ENCODE peak calls at places on chromosomes 1 and 21, in four cellular contexts. K is pancreas, Q is sigmoid colon, R is H1. E is an unnamed sample. For H3K27me3 and H3K4me1, the result is how much of the 10 kb centered on the place peaks cover.

GRCh38 chr1:204136814-204137213 is 15.0 kb downstream of the ETNK2 start:
- DNase-seq in K (peak), Q (no peak), R (no peak), E (no peak)

GRCh38 chr1:221708076-221708571 is 33.8 kb downstream of the DUSP10 start:
- DNase-seq in R (no peak), Q (no peak), K (no peak), E (no peak)

GRCh38 chr1:164700683-164701082 is 141.7 kb downstream of the PBX1 start:
- DNase-seq in K (no peak), R (no peak), Q (no peak), E (no peak)

GRCh38 chr1:110155878-110156522 is 5.7 kb downstream of the SLC6A17 start:
- DNase-seq in K (peak), R (no peak), Q (no peak), E (peak)

GRCh38 chr1:167141963-167142362 is 48.1 kb downstream of the STYXL2 start:
- DNase-seq in Q (no peak), R (no peak), K (no peak), E (no peak)

GRCh38 chr1:227766015-227766634 is 30.9 kb downstream of the SNAP47 start:
- DNase-seq in K (peak), R (no peak), Q (no peak), E (peak)

GRCh38 chr1:145858238-145858936 is 494 bp downstream of the PIAS3 start:
- DNase-seq in Q (peak), K (peak), R (peak), E (peak)

GRCh38 chr1:201126832-201127754 is at the start of gene ASCL5:
- DNase-seq in Q (no peak), R (no peak), K (peak), E (peak)

GRCh38 chr21:42287193-42288083 is 27.8 kb downstream of the TFF3 start:
- DNase-seq in K (no peak), R (no peak), Q (no peak), E (no peak)

DNA sequence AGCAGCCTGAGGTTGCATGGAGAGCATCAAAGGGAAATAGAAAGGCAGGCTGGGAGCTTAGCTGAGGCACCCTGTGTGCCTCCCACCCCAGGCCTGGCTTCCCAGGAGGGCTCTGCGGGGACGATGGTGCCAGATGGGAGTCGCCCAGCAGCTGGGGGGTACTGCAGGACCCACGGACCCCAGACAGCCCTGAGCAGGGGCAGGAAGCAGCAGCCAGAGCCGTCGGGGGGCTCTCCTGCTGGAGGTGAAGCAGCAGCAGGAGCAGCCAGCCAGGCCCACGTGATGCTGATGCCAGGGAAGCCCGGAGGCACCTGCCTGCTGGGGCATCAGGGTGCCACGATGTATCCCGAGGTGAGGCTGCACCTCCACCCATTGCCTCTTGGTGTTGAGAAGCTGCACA is 20.4 kb downstream of the RAP1GAP start:
- DNase-seq in R (no peak), K (peak), Q (no peak), E (no peak)
- H3K27me3 ChIP-seq in R (under half), K (under half), Q (half or more), E (under half)

DNA sequence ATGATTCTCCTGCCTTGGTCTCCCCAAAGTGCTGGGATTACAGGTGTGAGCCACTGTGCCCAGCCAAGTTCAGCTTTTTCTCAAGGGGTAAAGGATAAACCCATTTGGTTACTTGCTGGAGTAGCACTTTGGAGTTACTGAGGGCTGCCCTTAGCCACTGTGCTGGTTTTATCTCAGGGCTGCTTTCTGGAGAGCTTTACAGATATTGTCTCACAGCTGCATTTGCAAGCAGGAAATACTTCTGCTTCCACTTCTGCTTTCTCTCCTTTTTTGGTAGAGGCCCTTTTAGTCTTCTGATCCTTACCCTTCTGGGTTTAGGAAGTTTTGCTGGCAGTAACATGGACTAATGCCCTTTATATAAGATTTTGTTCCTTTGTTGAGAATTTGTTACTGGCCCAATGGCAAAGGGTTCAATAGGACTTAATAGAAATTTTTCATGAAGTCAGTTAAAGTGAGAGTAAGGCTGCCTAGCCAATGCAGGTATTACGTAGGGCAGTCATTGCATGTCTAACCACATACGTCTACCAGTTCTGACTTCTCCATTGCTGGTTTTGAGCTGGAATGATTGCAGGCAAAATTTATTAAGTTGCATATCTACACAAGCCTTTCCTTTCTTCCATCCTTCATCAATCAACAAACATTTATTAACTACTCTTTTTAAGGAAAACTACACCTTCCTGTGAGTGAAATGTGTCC is 24.4 kb downstream of the CAP1 start:
- DNase-seq in K (no peak), Q (no peak), R (no peak), E (no peak)
- H3K4me1 ChIP-seq in K (under half), Q (under half), R (under half), E (under half)

DNA sequence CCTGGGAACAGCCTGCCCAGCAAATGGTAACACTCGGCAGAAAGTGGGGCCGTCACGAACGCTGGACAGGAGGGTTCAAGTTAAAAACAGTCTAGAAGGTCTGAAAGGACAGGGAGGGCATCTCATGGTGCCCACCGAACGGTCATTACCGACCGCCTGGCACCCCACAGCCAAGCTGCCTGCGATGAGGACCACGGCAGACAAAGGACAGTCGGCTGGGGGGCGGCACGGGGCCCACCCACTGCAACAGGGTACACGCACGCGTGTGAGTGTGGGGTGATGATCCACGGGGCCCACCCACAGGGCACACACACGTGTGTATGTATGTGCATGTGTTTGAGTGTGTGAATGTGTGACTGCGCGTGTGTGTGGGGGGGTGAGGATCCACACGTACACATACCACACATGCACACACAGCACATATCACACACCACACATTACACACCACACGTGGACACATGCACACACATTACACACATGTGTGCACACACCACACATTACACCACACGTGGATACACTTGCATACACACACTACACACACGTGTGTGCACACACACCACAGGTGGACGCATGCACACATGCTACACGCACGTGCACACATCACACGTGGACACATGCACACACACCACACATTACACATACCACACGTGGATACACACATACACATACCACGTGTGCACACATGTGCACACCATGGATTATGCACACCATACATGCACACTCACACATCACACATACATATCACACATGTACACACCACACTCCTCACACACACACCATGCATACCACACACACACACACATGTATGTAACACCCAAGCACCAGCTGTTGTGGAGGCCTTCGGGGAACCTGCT is 63.2 kb downstream of the SLC19A1 start:
- DNase-seq in Q (no peak), R (no peak), K (peak), E (peak)
- H3K27me3 ChIP-seq in Q (under half), R (under half), K (under half), E (under half)

GRCh38 chr1:208207388-208208131 is 36.6 kb downstream of the PLXNA2 start:
- DNase-seq in K (peak), Q (no peak), R (no peak), E (peak)
- H3K4me1 ChIP-seq in K (under half), Q (under half), R (under half), E (under half)

GRCh38 chr1:193634876-193635275 is 448.5 kb upstream of the B3GALT2 start:
- DNase-seq in K (no peak), R (no peak), Q (no peak), E (no peak)

GRCh38 chr1:193631306-193631705 is 444.9 kb upstream of the B3GALT2 start:
- DNase-seq in R (no peak), K (no peak), Q (no peak), E (no peak)

GRCh38 chr1:193629875-193630274 is 443.5 kb upstream of the B3GALT2 start:
- DNase-seq in R (no peak), Q (no peak), K (no peak), E (no peak)

GRCh38 chr1:193634470-193634869 is 448.1 kb upstream of the B3GALT2 start:
- DNase-seq in R (no peak), K (no peak), Q (no peak), E (no peak)

GRCh38 chr1:193633991-193634390 is 447.6 kb upstream of the B3GALT2 start:
- DNase-seq in R (no peak), Q (no peak), K (no peak), E (no peak)
- H3K27me3 ChIP-seq in R (under half), Q (under half), K (under half), E (under half)

DNA sequence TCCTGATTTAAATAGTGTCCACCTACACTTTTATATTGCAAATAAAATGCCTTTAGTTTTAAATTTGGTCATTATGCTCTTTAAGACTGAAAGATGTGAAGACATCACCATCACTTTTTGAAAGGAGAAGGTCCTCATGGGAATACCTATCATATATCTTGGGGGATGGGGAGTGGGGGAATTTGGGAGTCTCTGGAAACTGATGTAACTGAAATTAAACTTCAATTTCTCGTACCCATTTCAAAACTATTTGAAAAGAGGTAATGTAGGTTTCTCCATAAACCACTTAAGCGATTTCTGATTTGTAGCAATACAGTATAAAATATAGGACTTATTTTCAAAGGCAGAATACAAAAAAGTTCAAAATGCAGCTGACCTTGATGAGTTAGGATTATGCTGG is 924 bp downstream of the EXTL2 start:
- DNase-seq in K (no peak), Q (no peak), R (no peak), E (no peak)
- H3K4me1 ChIP-seq in K (under half), Q (under half), R (under half), E (under half)

DNA sequence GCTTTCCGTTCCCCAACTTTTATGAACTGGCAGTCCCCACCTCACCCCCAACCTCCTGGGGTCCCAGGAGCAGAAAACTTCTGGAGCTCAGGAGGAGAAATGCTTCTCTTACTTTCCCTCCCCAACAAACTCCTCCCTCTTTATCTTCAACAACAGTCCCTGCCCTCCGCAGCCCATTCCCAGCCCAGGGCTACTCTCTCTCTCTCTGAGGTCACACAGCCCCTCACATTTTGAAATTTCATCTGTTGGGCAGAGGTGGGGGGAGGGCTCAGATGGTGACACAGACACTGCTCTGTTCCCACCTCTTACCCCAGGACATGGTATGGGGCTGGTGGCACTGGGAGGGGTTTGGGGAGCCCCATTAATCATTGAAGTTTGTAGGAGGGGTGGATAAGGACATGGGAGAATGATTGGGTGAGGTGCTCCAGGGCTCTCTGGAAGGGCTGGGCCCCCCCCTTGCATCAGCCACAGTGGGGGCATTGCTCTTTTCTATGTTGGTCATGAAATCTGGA is 6.0 kb downstream of the PIK3CD start:
- DNase-seq in Q (no peak), R (no peak), K (no peak), E (no peak)
- H3K27me3 ChIP-seq in Q (under half), R (under half), K (under half), E (under half)

GRCh38 chr1:22323141-22323845 is 128.4 kb upstream of the ZBTB40 start:
- DNase-seq in Q (peak), K (no peak), R (no peak), E (no peak)
- H3K4me1 ChIP-seq in Q (under half), K (under half), R (under half), E (under half)

DNA sequence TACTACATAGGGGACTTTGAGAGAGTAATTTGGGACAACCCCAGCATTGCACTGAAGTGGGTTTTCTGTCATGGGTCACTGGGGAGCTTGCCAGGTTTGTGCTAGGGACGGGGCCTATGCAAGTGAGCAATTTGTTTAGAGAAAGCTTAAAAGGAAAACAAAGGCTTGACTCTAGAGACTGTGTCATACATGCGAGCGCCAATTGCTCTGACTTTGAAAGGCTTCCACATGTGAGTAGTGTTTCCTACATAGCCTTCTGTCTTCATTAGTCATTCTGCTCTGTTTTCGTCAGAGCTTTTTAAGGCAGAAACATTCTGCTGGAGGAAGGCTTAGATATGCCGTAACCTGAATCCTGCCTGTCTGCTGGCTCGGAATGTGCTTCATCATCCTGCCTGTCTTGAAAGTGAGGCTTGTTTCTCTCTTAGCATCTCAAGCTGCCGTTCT is 28.4 kb downstream of the TRIM45 start:
- DNase-seq in Q (peak), K (no peak), R (peak), E (peak)
- H3K27me3 ChIP-seq in Q (under half), K (under half), R (under half), E (under half)